ENCODE peak calls at places on chromosomes 7 and 10, in four cellular contexts. Y is HepG2, T is H1, X is HCT116. N is an unnamed sample.

GRCh38 chr10:110548002-110548401 is 19.5 kb upstream of the SMC3 start:
- DNase-seq in T (peak), X (no peak), Y (no peak), N (no peak)

GRCh38 chr10:90344226-90344625 is 513.6 kb downstream of the HTR7 start:
- DNase-seq in X (no peak), T (no peak), Y (no peak), N (no peak)

GRCh38 chr7:137687556-137688280 is 159.1 kb downstream of the DGKI start:
- DNase-seq in X (no peak), T (no peak), Y (no peak), N (no peak)

GRCh38 chr7:34772296-34772695 is 114.3 kb downstream of the NPSR1 start:
- DNase-seq in T (no peak), X (no peak), Y (no peak), N (no peak)

GRCh38 chr10:100186813-100187212 is 984 bp upstream of the ERLIN1 start:
- DNase-seq in X (peak), T (no peak), Y (no peak), N (no peak)

GRCh38 chr7:112759905-112760304 is 30.3 kb downstream of the TMEM168 start:
- DNase-seq in T (no peak), Y (no peak), X (no peak), N (no peak)

GRCh38 chr10:91587710-91588638 is 44.9 kb downstream of the PPP1R3C start:
- DNase-seq in Y (no peak), X (no peak), T (no peak), N (no peak)

GRCh38 chr7:141483044-141483443 is 68.2 kb upstream of the AGK start:
- DNase-seq in Y (peak), T (no peak), X (no peak), N (no peak)

GRCh38 chr7:466465-467191 is 53.0 kb downstream of the PDGFA start:
- DNase-seq in Y (no peak), T (no peak), X (no peak), N (no peak)

GRCh38 chr10:77609781-77610272 is 27.8 kb downstream of the KCNMA1 start:
- DNase-seq in T (no peak), X (no peak), Y (no peak), N (no peak)

GRCh38 chr7:128168667-128169210 is 72.3 kb upstream of the LEP start:
- DNase-seq in X (no peak), Y (no peak), T (peak), N (peak)

GRCh38 chr10:117165557-117166419 is 27.7 kb upstream of the VAX1 start:
- DNase-seq in Y (no peak), X (peak), T (peak), N (peak)

GRCh38 chr7:6164491-6164890 is 107.9 kb downstream of the CYTH3 start:
- DNase-seq in X (no peak), Y (no peak), T (peak), N (no peak)

GRCh38 chr7:108222236-108222892 is 92.2 kb upstream of the LAMB4 start:
- DNase-seq in T (no peak), Y (peak), X (no peak), N (no peak)

GRCh38 chr7:123573371-123573770 is 15.8 kb upstream of the NDUFA5 start:
- DNase-seq in X (no peak), T (no peak), Y (no peak), N (no peak)

GRCh38 chr7:83065714-83066113 is 97.0 kb downstream of the PCLO start:
- DNase-seq in Y (no peak), X (no peak), T (no peak), N (no peak)

GRCh38 chr7:99379043-99379577 is 4.6 kb downstream of the ARPC1B start:
- DNase-seq in X (no peak), T (no peak), Y (no peak), N (no peak)

GRCh38 chr7:67380858-67381257 is 384.2 kb downstream of the TYW1 start:
- DNase-seq in Y (no peak), T (no peak), X (no peak), N (no peak)

GRCh38 chr7:17500718-17501117 is 202.3 kb downstream of the AHR start:
- DNase-seq in X (no peak), T (no peak), Y (no peak), N (no peak)

GRCh38 chr10:120011359-120012132 is 119.0 kb downstream of the SEC23IP start:
- DNase-seq in T (peak), X (no peak), Y (no peak), N (no peak)

GRCh38 chr10:23449677-23450220 is 10.9 kb downstream of the OTUD1 start:
- DNase-seq in Y (no peak), T (peak), X (no peak), N (no peak)

GRCh38 chr7:110442386-110442837 is 648.5 kb upstream of the LRRN3 start:
- DNase-seq in Y (peak), X (peak), T (peak), N (peak)

GRCh38 chr10:58070964-58071363 is 196.7 kb downstream of the IPMK start:
- DNase-seq in Y (no peak), T (no peak), X (no peak), N (no peak)

GRCh38 chr7:12729112-12729511 is 41.7 kb downstream of the ARL4A start:
- DNase-seq in T (peak), X (no peak), Y (peak), N (peak)

GRCh38 chr7:27784399-27785053 is 44.6 kb downstream of the TAX1BP1 start:
- DNase-seq in Y (peak), X (peak), T (no peak), N (peak)

GRCh38 chr7:5629941-5630340 is 151.5 kb downstream of the RNF216 start:
- DNase-seq in Y (no peak), X (peak), T (peak), N (no peak)

GRCh38 chr10:110487411-110488123 is 10.1 kb upstream of the DUSP5 start:
- DNase-seq in X (no peak), T (no peak), Y (peak), N (peak)

GRCh38 chr7:44581426-44581906 is 565 bp downstream of the TMED4 start:
- DNase-seq in Y (no peak), X (no peak), T (no peak), N (peak)

GRCh38 chr10:45418417-45418858 is 44.4 kb downstream of the ALOX5 start:
- DNase-seq in X (no peak), Y (no peak), T (no peak), N (no peak)

GRCh38 chr7:2837476-2837875 is 6.6 kb downstream of the GNA12 start:
- DNase-seq in Y (no peak), T (no peak), X (no peak), N (no peak)

GRCh38 chr10:78777466-78778256 is 291.1 kb upstream of the ZMIZ1 start:
- DNase-seq in X (no peak), T (no peak), Y (no peak), N (peak)

GRCh38 chr7:19869979-19870378 is 96.6 kb upstream of the TMEM196 start:
- DNase-seq in X (no peak), Y (no peak), T (no peak), N (no peak)

GRCh38 chr7:36473454-36474282 is 84.0 kb downstream of the ANLN start:
- DNase-seq in X (peak), T (peak), Y (peak), N (no peak)

GRCh38 chr10:7671121-7671520 is 4.4 kb upstream of the ITIH5 start:
- DNase-seq in T (no peak), Y (no peak), X (no peak), N (no peak)
- TF ChIP-seq JUND in T (no peak), Y (no peak), X (no peak), N (no peak)

GRCh38 chr10:126294451-126294850 is 93.8 kb downstream of the ADAM12 start:
- DNase-seq in Y (no peak), X (no peak), T (no peak), N (no peak)
- TF ChIP-seq JUND in Y (no peak), X (no peak), T (no peak), N (no peak)

GRCh38 chr10:121772406-121772805 is 155.4 kb downstream of the ATE1 start:
- DNase-seq in X (no peak), Y (no peak), T (no peak), N (no peak)

GRCh38 chr10:121771957-121772356 is 155.9 kb downstream of the ATE1 start:
- DNase-seq in Y (no peak), T (no peak), X (no peak), N (no peak)

GRCh38 chr10:121774404-121774803 is 153.4 kb downstream of the ATE1 start:
- DNase-seq in Y (peak), X (no peak), T (no peak), N (peak)

GRCh38 chr10:121774813-121775212 is 153.0 kb downstream of the ATE1 start:
- DNase-seq in T (no peak), X (no peak), Y (no peak), N (no peak)

GRCh38 chr10:121772890-121773289 is 154.9 kb downstream of the ATE1 start:
- DNase-seq in X (no peak), Y (peak), T (no peak), N (no peak)
- TF ChIP-seq JUND in X (no peak), Y (no peak), T (no peak), N (no peak)

GRCh38 chr10:108911814-108912541 is 1011.3 kb downstream of the XPNPEP1 start:
- DNase-seq in Y (peak), T (peak), X (no peak), N (peak)
- TF ChIP-seq JUND in Y (no peak), T (no peak), X (no peak), N (no peak)

GRCh38 chr10:70479626-70480253 is 1.2 kb downstream of the PALD1 start:
- DNase-seq in Y (no peak), X (no peak), T (peak), N (no peak)
- TF ChIP-seq JUND in Y (no peak), X (no peak), T (no peak), N (no peak)

GRCh38 chr7:135799881-135800280 is 51.3 kb upstream of the FAM180A start:
- DNase-seq in X (no peak), T (no peak), Y (no peak), N (no peak)
- TF ChIP-seq JUND in X (no peak), T (no peak), Y (no peak), N (no peak)

DNA sequence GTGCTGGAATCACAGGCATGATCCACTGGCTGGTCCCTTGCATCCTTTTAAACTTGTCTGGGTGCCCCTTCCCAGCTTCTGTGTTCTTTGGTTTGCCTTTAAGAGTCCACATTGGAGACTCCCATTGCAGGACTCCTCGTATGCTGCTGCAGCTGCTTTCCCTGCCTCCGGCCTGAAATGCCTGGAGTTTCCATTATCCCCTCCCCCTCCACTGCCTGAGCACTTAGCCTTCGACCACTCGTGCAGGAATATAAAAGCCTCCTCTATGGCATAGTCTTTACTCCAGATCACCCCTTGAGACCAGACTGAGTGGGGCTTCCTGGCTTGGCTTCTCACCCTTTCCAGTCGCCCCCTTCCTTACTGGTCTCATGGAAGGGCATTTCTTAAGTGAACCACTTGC is 80.2 kb downstream of the RHOBTB1 start:
- DNase-seq in X (no peak), T (no peak), Y (no peak), N (no peak)
- TF ChIP-seq JUND in X (no peak), T (no peak), Y (no peak), N (no peak)

DNA sequence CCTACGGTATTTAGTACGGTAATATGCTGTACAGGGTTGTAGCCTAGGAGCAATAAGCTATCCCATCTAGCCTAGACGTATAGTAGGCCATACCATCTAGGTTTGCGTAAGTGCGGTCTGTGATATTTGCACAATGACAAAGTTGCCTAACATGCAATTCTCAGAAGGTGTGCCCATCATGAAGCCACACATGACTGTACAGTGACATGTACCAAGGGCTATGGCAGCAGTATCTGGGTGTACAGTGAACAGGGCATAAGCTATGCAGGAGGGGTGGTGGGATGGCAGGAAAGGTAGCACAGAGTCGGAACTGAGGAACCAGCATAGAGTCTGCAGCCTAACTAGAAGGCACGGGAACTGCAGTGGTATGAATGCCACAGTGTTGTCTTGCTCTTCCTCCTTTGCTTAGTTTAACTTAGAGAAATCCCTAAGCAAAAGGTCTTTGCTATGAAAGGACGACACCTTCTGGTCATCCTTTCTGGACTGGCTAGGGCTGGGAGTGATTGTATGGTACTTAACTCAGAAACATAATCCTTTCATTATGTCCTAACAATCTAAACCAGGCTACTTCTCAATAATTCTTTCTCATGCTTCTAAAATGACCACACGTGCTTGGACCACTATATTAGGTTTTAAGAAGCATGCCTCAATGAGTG is 93.5 kb downstream of the DYNC1I1 start:
- DNase-seq in Y (peak), T (no peak), X (peak), N (peak)
- TF ChIP-seq JUND in Y (no peak), T (no peak), X (no peak), N (no peak)